ENCODE peak calls at places on chromosomes 4 and X, in seven cellular contexts. One of them, this sample, is unnamed.

GRCh38 chr4:143358923-143359694 is 22.4 kb downstream of the GAB1 start:
- DNase-seq in natural killer cell: peak; percentile 33
- DNase-seq in PC-3: peak; percentile 91
- DNase-seq in T-helper 9 cell: no peak
- DNase-seq in choroid plexus epithelial cell: peak; percentile 93
- DNase-seq in fibroblast of lung: peak; percentile 82
- DNase-seq in neural progenitor cell: no peak
- DNase-seq in this sample: no peak

GRCh38 chrX:56402207-56402606 is 161.2 kb upstream of the UBQLN2 start:
- DNase-seq in natural killer cell: no peak
- DNase-seq in PC-3: no peak
- DNase-seq in T-helper 9 cell: no peak
- DNase-seq in choroid plexus epithelial cell: no peak
- DNase-seq in fibroblast of lung: no peak
- DNase-seq in neural progenitor cell: no peak
- DNase-seq in this sample: no peak

GRCh38 chr4:72112514-72113156 is 80.8 kb downstream of the NPFFR2 start:
- DNase-seq in natural killer cell: no peak
- DNase-seq in PC-3: peak; percentile 99
- DNase-seq in T-helper 9 cell: no peak
- DNase-seq in choroid plexus epithelial cell: peak; percentile 31
- DNase-seq in fibroblast of lung: peak; percentile 58
- DNase-seq in neural progenitor cell: no peak
- DNase-seq in this sample: no peak

GRCh38 chrX:44896566-44897186 is 23.7 kb downstream of the KDM6A start:
- DNase-seq in natural killer cell: no peak
- DNase-seq in PC-3: no peak
- DNase-seq in T-helper 9 cell: no peak
- DNase-seq in choroid plexus epithelial cell: no peak
- DNase-seq in fibroblast of lung: no peak
- DNase-seq in neural progenitor cell: no peak
- DNase-seq in this sample: no peak

GRCh38 chrX:101370888-101371504 is 15.0 kb downstream of the BTK start:
- DNase-seq in natural killer cell: no peak
- DNase-seq in PC-3: no peak
- DNase-seq in T-helper 9 cell: no peak
- DNase-seq in choroid plexus epithelial cell: no peak
- DNase-seq in fibroblast of lung: no peak
- DNase-seq in neural progenitor cell: no peak
- DNase-seq in this sample: no peak

GRCh38 chr4:17128268-17128667 is 229.8 kb upstream of the LDB2 start:
- DNase-seq in natural killer cell: no peak
- DNase-seq in PC-3: no peak
- DNase-seq in T-helper 9 cell: no peak
- DNase-seq in choroid plexus epithelial cell: no peak
- DNase-seq in fibroblast of lung: peak; percentile 9
- DNase-seq in neural progenitor cell: no peak
- DNase-seq in this sample: no peak

GRCh38 chr4:14415146-14415545 is 587.1 kb upstream of the CPEB2 start:
- DNase-seq in natural killer cell: no peak
- DNase-seq in PC-3: peak; percentile 33
- DNase-seq in T-helper 9 cell: no peak
- DNase-seq in choroid plexus epithelial cell: peak; percentile 75
- DNase-seq in fibroblast of lung: peak; percentile 59
- DNase-seq in neural progenitor cell: peak; percentile 56
- DNase-seq in this sample: no peak

GRCh38 chrX:110216027-110216426 is 101.9 kb downstream of the AMMECR1 start:
- DNase-seq in natural killer cell: no peak
- DNase-seq in PC-3: no peak
- DNase-seq in T-helper 9 cell: no peak
- DNase-seq in choroid plexus epithelial cell: no peak
- DNase-seq in fibroblast of lung: no peak
- DNase-seq in neural progenitor cell: no peak
- DNase-seq in this sample: no peak

GRCh38 chr4:71009796-71010588 is 16.5 kb downstream of the DCK start:
- DNase-seq in natural killer cell: no peak
- DNase-seq in PC-3: peak; percentile 66
- DNase-seq in T-helper 9 cell: no peak
- DNase-seq in choroid plexus epithelial cell: peak; percentile 67
- DNase-seq in fibroblast of lung: peak; percentile 70
- DNase-seq in neural progenitor cell: peak; percentile 31
- DNase-seq in this sample: no peak

GRCh38 chr4:102518703-102519131 is 17.6 kb downstream of the NFKB1 start:
- DNase-seq in natural killer cell: no peak
- DNase-seq in PC-3: no peak
- DNase-seq in T-helper 9 cell: peak; percentile 21
- DNase-seq in choroid plexus epithelial cell: peak; percentile 75
- DNase-seq in fibroblast of lung: no peak
- DNase-seq in neural progenitor cell: peak; percentile 21
- DNase-seq in this sample: no peak

GRCh38 chr4:5043579-5043978 is 7.7 kb upstream of the STK32B start:
- DNase-seq in natural killer cell: no peak
- DNase-seq in PC-3: peak; percentile 48
- DNase-seq in T-helper 9 cell: no peak
- DNase-seq in choroid plexus epithelial cell: no peak
- DNase-seq in fibroblast of lung: no peak
- DNase-seq in neural progenitor cell: no peak
- DNase-seq in this sample: no peak

This sample was measured in DMS79 treated with DMSO at 0.1 percent for 48 hours.